ENCODE peak calls at places on chromosome 2, in four cellular contexts. One of them, this sample, is unnamed.

GRCh38 chr2:199366406-199366805 is 91.3 kb downstream of the SATB2 start:
- DNase-seq in HepG2: peak; percentile 41
- DNase-seq in K562: no peak
- DNase-seq in GM12878: no peak
- DNase-seq in this sample: no peak

GRCh38 chr2:30708491-30709290 is 98.6 kb downstream of the CAPN13 start:
- DNase-seq in K562: peak; percentile 21
- DNase-seq in HepG2: no peak
- DNase-seq in GM12878: no peak
- DNase-seq in this sample: no peak

GRCh38 chr2:177712462-177712861 is 319.9 kb downstream of the AGPS start:
- DNase-seq in GM12878: no peak
- DNase-seq in K562: no peak
- DNase-seq in HepG2: no peak
- DNase-seq in this sample: no peak

GRCh38 chr2:169637620-169638019 is 53.5 kb downstream of the PPIG start:
- DNase-seq in HepG2: peak; percentile 24
- DNase-seq in K562: no peak
- DNase-seq in GM12878: no peak
- DNase-seq in this sample: no peak

GRCh38 chr2:226426292-226426736 is 373.3 kb downstream of the IRS1 start:
- DNase-seq in GM12878: no peak
- DNase-seq in HepG2: peak; percentile 51
- DNase-seq in K562: no peak
- DNase-seq in this sample: no peak

GRCh38 chr2:142873850-142874287 is 3.6 kb upstream of the KYNU start:
- DNase-seq in K562: no peak
- DNase-seq in HepG2: no peak
- DNase-seq in GM12878: no peak
- DNase-seq in this sample: no peak

GRCh38 chr2:156466739-156467405 is 30.7 kb downstream of the GPD2 start:
- DNase-seq in HepG2: no peak
- DNase-seq in K562: no peak
- DNase-seq in GM12878: no peak
- DNase-seq in this sample: no peak

GRCh38 chr2:31688282-31688681 is 107.5 kb upstream of the SRD5A2 start:
- DNase-seq in HepG2: no peak
- DNase-seq in K562: peak; percentile 25
- DNase-seq in GM12878: no peak
- DNase-seq in this sample: no peak

DNA sequence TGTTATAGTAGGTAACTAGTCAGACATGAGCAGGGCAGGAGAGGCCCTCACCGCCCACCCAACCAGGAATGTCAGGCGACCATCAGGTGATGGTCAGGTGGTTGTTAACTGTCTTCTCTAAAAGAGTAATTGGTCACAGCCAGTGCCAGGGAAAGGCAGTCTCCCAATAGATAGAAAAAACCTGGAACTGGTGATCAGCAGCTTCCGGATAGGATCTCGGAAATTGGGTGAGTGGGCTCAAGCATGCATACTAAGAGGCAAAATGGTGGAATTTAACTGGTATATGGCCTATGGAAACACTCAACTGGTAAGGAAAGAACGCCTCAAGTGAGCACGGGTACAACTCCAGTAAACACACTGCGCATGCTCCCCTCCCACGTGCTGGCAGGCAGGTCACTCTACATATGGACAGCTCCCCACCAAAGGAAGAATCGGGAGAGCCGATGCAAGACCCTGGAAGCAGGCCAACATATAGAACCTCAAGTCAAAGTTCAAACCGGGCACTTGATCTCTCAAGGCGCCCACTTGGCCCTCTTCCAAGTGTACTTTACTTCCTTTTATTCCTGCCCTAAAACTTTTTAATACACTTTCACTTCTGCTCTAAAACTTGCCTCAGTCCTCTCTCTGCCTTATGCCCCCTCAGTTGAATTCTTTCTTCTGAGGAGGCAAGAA is 43.5 kb upstream of the TMEM131 start:
- DNase-seq in K562: no peak
- DNase-seq in GM12878: no peak
- DNase-seq in HepG2: no peak
- DNase-seq in this sample: no peak
- TF ChIP-seq CREM in K562: no peak
- TF ChIP-seq CREM in GM12878: no peak
- TF ChIP-seq CREM in HepG2: no peak
- TF ChIP-seq CREM in this sample: no peak

GRCh38 chr2:40120021-40120420 is 331.9 kb downstream of the SLC8A1 start:
- DNase-seq in GM12878: no peak
- DNase-seq in HepG2: no peak
- DNase-seq in K562: no peak
- DNase-seq in this sample: no peak

GRCh38 chr2:40115894-40116293 is 336.0 kb downstream of the SLC8A1 start:
- DNase-seq in HepG2: no peak
- DNase-seq in K562: no peak
- DNase-seq in GM12878: no peak
- DNase-seq in this sample: no peak

GRCh38 chr2:40115348-40115747 is 336.3 kb upstream of the THUMPD2 start:
- DNase-seq in HepG2: no peak
- DNase-seq in K562: no peak
- DNase-seq in GM12878: no peak
- DNase-seq in this sample: no peak

GRCh38 chr2:40120957-40121356 is 330.9 kb downstream of the SLC8A1 start:
- DNase-seq in GM12878: no peak
- DNase-seq in K562: no peak
- DNase-seq in HepG2: no peak
- DNase-seq in this sample: no peak

GRCh38 chr2:40118622-40119021 is 333.3 kb downstream of the SLC8A1 start:
- DNase-seq in K562: no peak
- DNase-seq in GM12878: no peak
- DNase-seq in HepG2: no peak
- DNase-seq in this sample: no peak
- TF ChIP-seq CREM in K562: no peak
- TF ChIP-seq CREM in GM12878: no peak
- TF ChIP-seq CREM in HepG2: no peak
- TF ChIP-seq CREM in this sample: no peak

DNA sequence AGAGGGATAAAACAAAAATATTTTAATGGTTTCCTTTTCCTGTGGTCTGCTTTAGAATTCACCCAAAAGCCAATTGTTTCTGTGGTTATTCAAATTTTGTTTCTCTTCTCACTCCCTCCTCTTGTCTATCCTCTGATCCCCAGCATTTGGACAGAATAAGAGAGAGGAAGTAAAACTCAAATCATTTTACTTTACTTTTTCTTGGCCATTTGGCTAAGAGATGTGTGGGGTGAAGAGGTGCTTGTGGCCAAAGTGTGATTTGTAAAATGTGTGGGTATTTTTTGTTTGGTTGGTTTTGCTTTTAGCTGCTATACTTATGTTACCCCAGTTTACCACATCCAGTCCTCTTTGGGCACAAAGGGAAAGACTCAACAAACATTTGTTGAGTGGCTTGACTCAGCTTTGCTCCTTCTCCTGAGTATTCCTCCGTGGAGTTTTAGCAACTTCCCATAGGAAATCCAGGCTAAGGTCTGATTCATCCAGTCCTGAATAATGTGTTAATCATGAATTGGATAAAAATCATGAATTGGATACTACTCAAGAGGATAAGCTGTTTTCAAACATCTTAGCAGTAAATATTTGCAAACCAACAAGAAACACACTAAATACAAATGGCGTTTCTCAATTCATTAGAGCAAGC is 109.1 kb upstream of the CYP1B1 start:
- DNase-seq in K562: no peak
- DNase-seq in GM12878: peak; percentile 94
- DNase-seq in HepG2: no peak
- DNase-seq in this sample: no peak
- TF ChIP-seq CREM in K562: no peak
- TF ChIP-seq CREM in GM12878: peak; percentile 30
- TF ChIP-seq CREM in HepG2: no peak
- TF ChIP-seq CREM in this sample: no peak

GRCh38 chr2:28510184-28510583 is 14.3 kb downstream of the PLB1 start:
- DNase-seq in K562: no peak
- DNase-seq in GM12878: no peak
- DNase-seq in HepG2: no peak
- DNase-seq in this sample: no peak
- TF ChIP-seq CREM in K562: no peak
- TF ChIP-seq CREM in GM12878: no peak
- TF ChIP-seq CREM in HepG2: no peak
- TF ChIP-seq CREM in this sample: no peak

GRCh38 chr2:72271766-72272615 is 124.3 kb upstream of the CYP26B1 start:
- DNase-seq in K562: no peak
- DNase-seq in GM12878: no peak
- DNase-seq in HepG2: no peak
- DNase-seq in this sample: no peak
- TF ChIP-seq CREM in K562: no peak
- TF ChIP-seq CREM in GM12878: no peak
- TF ChIP-seq CREM in HepG2: no peak
- TF ChIP-seq CREM in this sample: no peak

GRCh38 chr2:10798783-10799182 is 13.8 kb downstream of the PDIA6 start:
- DNase-seq in GM12878: no peak
- DNase-seq in K562: peak; percentile 37
- DNase-seq in HepG2: no peak
- DNase-seq in this sample: peak; percentile 50
- TF ChIP-seq CREM in GM12878: no peak
- TF ChIP-seq CREM in K562: peak; percentile 73
- TF ChIP-seq CREM in HepG2: no peak
- TF ChIP-seq CREM in this sample: no peak

This sample was measured in WTC11.